ENCODE peak calls at places on chromosomes 2 and 18, in five cellular contexts. Y is substantia nigra, J is type B pancreatic cell, I is transverse colon, O is pulmonary artery endothelial cell. F is an unnamed sample.

GRCh38 chr2:80169811-80170594 is 134.5 kb downstream of the LRRTM1 start:
- DNase-seq in J (no peak), I (no peak), Y (no peak), O (no peak), F (no peak)

GRCh38 chr18:39485696-39486095 is 1920.1 kb upstream of the CELF4 start:
- DNase-seq in O (no peak), I (no peak), Y (no peak), J (no peak), F (no peak)

GRCh38 chr2:204691911-204692510 is 146.7 kb downstream of the PARD3B start:
- DNase-seq in J (no peak), Y (peak; percentile 58), I (peak; percentile 39), O (peak; percentile 78), F (peak; percentile 89)

GRCh38 chr2:240153418-240153817 is 13.0 kb upstream of the OTOS start:
- DNase-seq in O (no peak), Y (no peak), I (no peak), J (no peak), F (no peak)

GRCh38 chr2:74099835-74100234 is 47.9 kb downstream of the BOLA3 start:
- DNase-seq in O (no peak), Y (peak; percentile 29), J (peak; percentile 58), I (peak; percentile 27), F (no peak)

GRCh38 chr2:227826563-227826962 is 12.9 kb downstream of the CCL20 start:
- DNase-seq in J (no peak), O (no peak), Y (no peak), I (no peak), F (no peak)

GRCh38 chr2:16302969-16303592 is 362.6 kb downstream of the CYRIA start:
- DNase-seq in O (no peak), Y (no peak), I (no peak), J (no peak), F (no peak)

GRCh38 chr2:215358312-215358845 is 46.5 kb downstream of the ATIC start:
- DNase-seq in O (no peak), Y (no peak), I (no peak), J (no peak), F (no peak)

GRCh38 chr2:17101596-17101995 is 416.6 kb downstream of the RAD51AP2 start:
- DNase-seq in Y (no peak), I (no peak), J (no peak), O (no peak), F (no peak)

GRCh38 chr2:189517847-189518535 is 62.6 kb downstream of the SLC40A1 start:
- DNase-seq in J (no peak), Y (no peak), I (no peak), O (no peak), F (no peak)

GRCh38 chr2:143684731-143685364 is 555.6 kb downstream of the ARHGAP15 start:
- DNase-seq in O (no peak), J (no peak), I (no peak), Y (no peak), F (no peak)

GRCh38 chr2:66641685-66642084 is 206.8 kb downstream of the MEIS1 start:
- DNase-seq in Y (no peak), J (no peak), I (no peak), O (no peak), F (no peak)

GRCh38 chr18:54444309-54444914 is 86.7 kb downstream of the C18orf54 start:
- DNase-seq in J (no peak), Y (peak; percentile 32), I (peak; percentile 78), O (peak; percentile 3), F (peak; percentile 58)

GRCh38 chr2:136131484-136131960 is 13.6 kb upstream of the CXCR4 start:
- DNase-seq in Y (no peak), I (no peak), J (no peak), O (no peak), F (no peak)

GRCh38 chr2:207869784-207870778 is 100.4 kb upstream of the FZD5 start:
- DNase-seq in I (no peak), J (no peak), Y (no peak), O (no peak), F (peak; percentile 6)

GRCh38 chr2:115568643-115569042 is 1126.2 kb downstream of the DPP10 start:
- DNase-seq in J (no peak), I (no peak), O (no peak), Y (no peak), F (no peak)

GRCh38 chr2:241493092-241493491 is 15.3 kb downstream of the STK25 start:
- DNase-seq in Y (no peak), I (no peak), O (no peak), J (no peak), F (no peak)

GRCh38 chr2:51782874-51783765 is 751.2 kb upstream of the NRXN1 start:
- DNase-seq in I (no peak), O (no peak), Y (no peak), J (no peak), F (no peak)

GRCh38 chr18:34976084-34976483 is 65.1 kb upstream of the MAPRE2 start:
- DNase-seq in O (no peak), Y (peak; percentile 19), J (no peak), I (no peak), F (no peak)

GRCh38 chr18:45785015-45785597 is 40.4 kb upstream of the SIGLEC15 start:
- DNase-seq in O (no peak), Y (no peak), I (peak; percentile 20), J (no peak), F (peak; percentile 36)

GRCh38 chr2:168138911-168139310 is 108.5 kb downstream of the STK39 start:
- DNase-seq in J (no peak), O (no peak), I (no peak), Y (no peak), F (no peak)

GRCh38 chr18:78158943-78159342 is 820.7 kb upstream of the SALL3 start:
- DNase-seq in Y (no peak), O (no peak), I (no peak), J (no peak), F (no peak)

GRCh38 chr2:21423854-21424253 is 300.1 kb downstream of the TDRD15 start:
- DNase-seq in O (no peak), J (no peak), I (no peak), Y (no peak), F (no peak)

GRCh38 chr18:29616885-29617284 is 1425.7 kb downstream of the DSC3 start:
- DNase-seq in Y (no peak), O (no peak), I (no peak), J (no peak), F (no peak)

GRCh38 chr18:51021226-51021965 is 8.6 kb upstream of the SMAD4 start:
- DNase-seq in I (no peak), O (no peak), Y (no peak), J (no peak), F (no peak)

GRCh38 chr2:19020144-19021099 is 338.0 kb downstream of the OSR1 start:
- DNase-seq in J (no peak), O (no peak), I (no peak), Y (no peak), F (no peak)

GRCh38 chr2:193841389-193842150 is 1646.8 kb upstream of the TMEFF2 start:
- DNase-seq in O (no peak), Y (no peak), I (no peak), J (no peak), F (no peak)

GRCh38 chr2:9207641-9208301 is 1.2 kb downstream of the ASAP2 start:
- DNase-seq in Y (no peak), O (no peak), J (peak; percentile 70), I (peak; percentile 64), F (no peak)

GRCh38 chr2:195559431-195559914 is 97.6 kb upstream of the SLC39A10 start:
- DNase-seq in O (no peak), I (peak; percentile 62), Y (no peak), J (no peak), F (no peak)

GRCh38 chr2:112836695-112837117 is at the start of gene IL1B:
- DNase-seq in I (no peak), Y (no peak), O (peak; percentile 24), J (no peak), F (peak; percentile 49)

GRCh38 chr2:19125876-19126275 is 232.5 kb downstream of the OSR1 start:
- DNase-seq in I (no peak), J (no peak), O (no peak), Y (no peak), F (no peak)

GRCh38 chr2:181607629-181608627 is 49.0 kb downstream of the CERKL start:
- DNase-seq in Y (no peak), I (no peak), O (no peak), J (no peak), F (no peak)

GRCh38 chr18:9719421-9719981 is 11.4 kb downstream of the RAB31 start:
- DNase-seq in Y (peak; percentile 26), J (no peak), O (no peak), I (no peak), F (peak; percentile 71)

GRCh38 chr2:88027709-88028389 is 11.5 kb upstream of the RNU2-63P start:
- DNase-seq in J (no peak), I (no peak), Y (no peak), O (no peak), F (no peak)

GRCh38 chr2:107772380-107772779 is 54.3 kb upstream of the RGPD4 start:
- DNase-seq in Y (no peak), I (no peak), O (no peak), J (no peak), F (no peak)

GRCh38 chr2:25473758-25474335 is 132.1 kb upstream of the DNMT3A start:
- DNase-seq in I (no peak), O (no peak), J (no peak), Y (peak; percentile 14), F (peak; percentile 70)

GRCh38 chr2:64143154-64144056 is 815 bp downstream of the PELI1 start:
- DNase-seq in O (no peak), I (no peak), Y (peak; percentile 63), J (peak; percentile 73), F (no peak)

F was measured in dermis microvascular lymphatic vessel endothelial cell.